ENCODE peak calls at places on chromosomes 6 and 20, in five cellular contexts. One of them, this sample, is unnamed.

GRCh38 chr6:37622639-37623038 is 75.0 kb downstream of the MDGA1 start:
- DNase-seq in A549: no peak
- DNase-seq in RWPE2: no peak
- DNase-seq in naive thymus-derived CD4-positive, alpha-beta T cell: peak
- DNase-seq in left lung: no peak
- DNase-seq in this sample: peak

GRCh38 chr6:104332407-104332806 is 527.3 kb downstream of the HACE1 start:
- DNase-seq in A549: no peak
- DNase-seq in RWPE2: no peak
- DNase-seq in naive thymus-derived CD4-positive, alpha-beta T cell: no peak
- DNase-seq in left lung: no peak
- DNase-seq in this sample: no peak

GRCh38 chr6:3517350-3517749 is 60.5 kb upstream of the SLC22A23 start:
- DNase-seq in A549: no peak
- DNase-seq in RWPE2: no peak
- DNase-seq in naive thymus-derived CD4-positive, alpha-beta T cell: no peak
- DNase-seq in left lung: no peak
- DNase-seq in this sample: no peak

GRCh38 chr6:164069352-164070022 is 655.0 kb downstream of the QKI start:
- DNase-seq in A549: no peak
- DNase-seq in RWPE2: no peak
- DNase-seq in naive thymus-derived CD4-positive, alpha-beta T cell: no peak
- DNase-seq in left lung: no peak
- DNase-seq in this sample: no peak

GRCh38 chr6:13372688-13373487 is 44.6 kb upstream of the TBC1D7 start:
- DNase-seq in A549: no peak
- DNase-seq in RWPE2: no peak
- DNase-seq in naive thymus-derived CD4-positive, alpha-beta T cell: no peak
- DNase-seq in left lung: no peak
- DNase-seq in this sample: no peak

GRCh38 chr6:163415176-163415619 is 680 bp downstream of the QKI start:
- DNase-seq in A549: no peak
- DNase-seq in RWPE2: no peak
- DNase-seq in naive thymus-derived CD4-positive, alpha-beta T cell: peak
- DNase-seq in left lung: peak
- DNase-seq in this sample: peak

GRCh38 chr6:127857051-127857637 is 43.7 kb downstream of the THEMIS start:
- DNase-seq in A549: no peak
- DNase-seq in RWPE2: no peak
- DNase-seq in naive thymus-derived CD4-positive, alpha-beta T cell: no peak
- DNase-seq in left lung: no peak
- DNase-seq in this sample: no peak

GRCh38 chr6:149233056-149233715 is 84.3 kb upstream of the TAB2 start:
- DNase-seq in A549: peak
- DNase-seq in RWPE2: no peak
- DNase-seq in naive thymus-derived CD4-positive, alpha-beta T cell: peak
- DNase-seq in left lung: no peak
- DNase-seq in this sample: no peak

GRCh38 chr6:77462359-77463307 is 658 bp downstream of the HTR1B start:
- DNase-seq in A549: no peak
- DNase-seq in RWPE2: peak
- DNase-seq in naive thymus-derived CD4-positive, alpha-beta T cell: no peak
- DNase-seq in left lung: peak
- DNase-seq in this sample: no peak

GRCh38 chr6:36596359-36596758 is 2.2 kb downstream of the SRSF3 start:
- DNase-seq in A549: no peak
- DNase-seq in RWPE2: no peak
- DNase-seq in naive thymus-derived CD4-positive, alpha-beta T cell: no peak
- DNase-seq in left lung: no peak
- DNase-seq in this sample: no peak

GRCh38 chr6:158284340-158285210 is 27.7 kb upstream of the TULP4 start:
- DNase-seq in A549: peak
- DNase-seq in RWPE2: no peak
- DNase-seq in naive thymus-derived CD4-positive, alpha-beta T cell: no peak
- DNase-seq in left lung: no peak
- DNase-seq in this sample: no peak

GRCh38 chr6:64477311-64477850 is 841.8 kb downstream of the PHF3 start:
- DNase-seq in A549: no peak
- DNase-seq in RWPE2: no peak
- DNase-seq in naive thymus-derived CD4-positive, alpha-beta T cell: no peak
- DNase-seq in left lung: no peak
- DNase-seq in this sample: no peak

GRCh38 chr6:48835421-48835958 is 627.6 kb downstream of the MMUT start:
- DNase-seq in A549: no peak
- DNase-seq in RWPE2: no peak
- DNase-seq in naive thymus-derived CD4-positive, alpha-beta T cell: no peak
- DNase-seq in left lung: no peak
- DNase-seq in this sample: no peak

GRCh38 chr6:122511193-122511924 is 39.8 kb upstream of the SERINC1 start:
- DNase-seq in A549: no peak
- DNase-seq in RWPE2: no peak
- DNase-seq in naive thymus-derived CD4-positive, alpha-beta T cell: no peak
- DNase-seq in left lung: no peak
- DNase-seq in this sample: no peak

GRCh38 chr20:35134472-35134871 is 12.7 kb downstream of the EDEM2 start:
- DNase-seq in A549: no peak
- DNase-seq in RWPE2: peak
- DNase-seq in naive thymus-derived CD4-positive, alpha-beta T cell: no peak
- DNase-seq in left lung: no peak
- DNase-seq in this sample: no peak

GRCh38 chr6:130037207-130037811 is 18.9 kb downstream of the L3MBTL3 start:
- DNase-seq in A549: peak
- DNase-seq in RWPE2: no peak
- DNase-seq in naive thymus-derived CD4-positive, alpha-beta T cell: peak
- DNase-seq in left lung: no peak
- DNase-seq in this sample: peak

GRCh38 chr6:12065321-12066140 is 53.4 kb downstream of the HIVEP1 start:
- DNase-seq in A549: no peak
- DNase-seq in RWPE2: no peak
- DNase-seq in naive thymus-derived CD4-positive, alpha-beta T cell: peak
- DNase-seq in left lung: no peak
- DNase-seq in this sample: peak

GRCh38 chr6:12066297-12066696 is 54.2 kb downstream of the HIVEP1 start:
- DNase-seq in A549: no peak
- DNase-seq in RWPE2: no peak
- DNase-seq in naive thymus-derived CD4-positive, alpha-beta T cell: no peak
- DNase-seq in left lung: no peak
- DNase-seq in this sample: no peak

GRCh38 chr6:12062605-12063004 is 50.5 kb downstream of the HIVEP1 start:
- DNase-seq in A549: no peak
- DNase-seq in RWPE2: no peak
- DNase-seq in naive thymus-derived CD4-positive, alpha-beta T cell: no peak
- DNase-seq in left lung: no peak
- DNase-seq in this sample: no peak

GRCh38 chr6:12064538-12064937 is 52.4 kb downstream of the HIVEP1 start:
- DNase-seq in A549: no peak
- DNase-seq in RWPE2: no peak
- DNase-seq in naive thymus-derived CD4-positive, alpha-beta T cell: no peak
- DNase-seq in left lung: no peak
- DNase-seq in this sample: no peak

GRCh38 chr6:12064125-12064524 is 52.0 kb downstream of the HIVEP1 start:
- DNase-seq in A549: no peak
- DNase-seq in RWPE2: no peak
- DNase-seq in naive thymus-derived CD4-positive, alpha-beta T cell: no peak
- DNase-seq in left lung: no peak
- DNase-seq in this sample: no peak
- H3K27ac ChIP-seq in A549: no peak
- H3K27ac ChIP-seq in RWPE2: no peak
- H3K27ac ChIP-seq in naive thymus-derived CD4-positive, alpha-beta T cell: no peak
- H3K27ac ChIP-seq in left lung: no peak
- H3K27ac ChIP-seq in this sample: no peak

GRCh38 chr6:42726485-42727083 is 4.2 kb upstream of the PRPH2 start:
- DNase-seq in A549: peak
- DNase-seq in RWPE2: no peak
- DNase-seq in naive thymus-derived CD4-positive, alpha-beta T cell: peak
- DNase-seq in left lung: peak
- DNase-seq in this sample: peak
- H3K27ac ChIP-seq in A549: no peak
- H3K27ac ChIP-seq in RWPE2: no peak
- H3K27ac ChIP-seq in naive thymus-derived CD4-positive, alpha-beta T cell: peak
- H3K27ac ChIP-seq in left lung: peak
- H3K27ac ChIP-seq in this sample: peak

GRCh38 chr6:15254074-15254975 is 8.5 kb downstream of the JARID2 start:
- DNase-seq in A549: no peak
- DNase-seq in RWPE2: no peak
- DNase-seq in naive thymus-derived CD4-positive, alpha-beta T cell: no peak
- DNase-seq in left lung: no peak
- DNase-seq in this sample: peak
- H3K27ac ChIP-seq in A549: no peak
- H3K27ac ChIP-seq in RWPE2: no peak
- H3K27ac ChIP-seq in naive thymus-derived CD4-positive, alpha-beta T cell: no peak
- H3K27ac ChIP-seq in left lung: no peak
- H3K27ac ChIP-seq in this sample: peak

GRCh38 chr6:87529221-87529620 is 56.4 kb downstream of the SLC35A1 start:
- DNase-seq in A549: no peak
- DNase-seq in RWPE2: no peak
- DNase-seq in naive thymus-derived CD4-positive, alpha-beta T cell: no peak
- DNase-seq in left lung: no peak
- DNase-seq in this sample: no peak
- H3K27ac ChIP-seq in A549: no peak
- H3K27ac ChIP-seq in RWPE2: no peak
- H3K27ac ChIP-seq in naive thymus-derived CD4-positive, alpha-beta T cell: no peak
- H3K27ac ChIP-seq in left lung: no peak
- H3K27ac ChIP-seq in this sample: no peak

GRCh38 chr20:64167676-64168075 is 3.4 kb downstream of the MYT1 start:
- DNase-seq in A549: no peak
- DNase-seq in RWPE2: no peak
- DNase-seq in naive thymus-derived CD4-positive, alpha-beta T cell: no peak
- DNase-seq in left lung: no peak
- DNase-seq in this sample: no peak

GRCh38 chr20:64164123-64164836 is at the start of gene MYT1:
- DNase-seq in A549: no peak
- DNase-seq in RWPE2: no peak
- DNase-seq in naive thymus-derived CD4-positive, alpha-beta T cell: no peak
- DNase-seq in left lung: no peak
- DNase-seq in this sample: no peak

GRCh38 chr20:64163776-64164122 is 503 bp upstream of the MYT1 start:
- DNase-seq in A549: no peak
- DNase-seq in RWPE2: no peak
- DNase-seq in naive thymus-derived CD4-positive, alpha-beta T cell: no peak
- DNase-seq in left lung: no peak
- DNase-seq in this sample: no peak

GRCh38 chr20:64166712-64167615 is 2.7 kb downstream of the MYT1 start:
- DNase-seq in A549: no peak
- DNase-seq in RWPE2: peak
- DNase-seq in naive thymus-derived CD4-positive, alpha-beta T cell: no peak
- DNase-seq in left lung: no peak
- DNase-seq in this sample: no peak

DNA sequence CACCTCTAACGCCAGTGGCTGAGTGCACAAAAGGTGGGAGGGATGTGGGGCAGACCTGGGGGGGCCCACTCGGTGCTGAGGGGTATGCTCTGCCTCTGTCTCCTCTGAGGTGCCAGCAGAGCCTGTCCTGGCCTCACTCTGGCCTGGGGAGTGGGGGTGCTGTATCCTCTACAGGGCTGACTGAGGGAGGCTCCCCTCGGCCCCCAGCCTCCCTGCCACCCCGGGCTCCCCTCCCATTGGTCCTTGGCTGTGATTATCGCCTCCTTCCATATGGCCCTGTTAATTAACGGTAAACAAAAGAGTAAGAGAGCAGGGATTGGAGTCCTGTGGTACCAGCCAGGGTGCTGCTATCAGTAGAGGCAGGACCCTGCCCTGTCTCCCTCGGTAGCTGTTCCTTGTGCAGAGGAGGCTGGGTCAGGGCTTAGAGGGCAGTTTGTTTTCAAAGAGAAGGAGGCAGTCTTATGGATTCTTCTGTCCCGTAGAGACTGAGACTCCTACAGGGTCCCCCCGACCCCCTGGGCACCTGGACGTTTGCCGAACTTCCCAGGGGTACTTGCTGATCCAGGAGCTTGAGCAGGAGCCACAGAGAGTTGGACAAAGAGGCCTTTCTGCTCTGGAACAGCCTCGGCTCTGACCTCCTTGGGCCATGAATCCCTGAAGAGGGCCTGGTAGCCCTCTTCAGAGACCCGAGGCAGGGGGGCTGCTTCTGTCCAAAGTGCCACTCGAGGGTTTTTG is 1.8 kb downstream of the MYT1 start:
- DNase-seq in A549: no peak
- DNase-seq in RWPE2: no peak
- DNase-seq in naive thymus-derived CD4-positive, alpha-beta T cell: no peak
- DNase-seq in left lung: no peak
- DNase-seq in this sample: no peak
- H3K27ac ChIP-seq in A549: no peak
- H3K27ac ChIP-seq in RWPE2: no peak
- H3K27ac ChIP-seq in naive thymus-derived CD4-positive, alpha-beta T cell: no peak
- H3K27ac ChIP-seq in left lung: no peak
- H3K27ac ChIP-seq in this sample: no peak

DNA sequence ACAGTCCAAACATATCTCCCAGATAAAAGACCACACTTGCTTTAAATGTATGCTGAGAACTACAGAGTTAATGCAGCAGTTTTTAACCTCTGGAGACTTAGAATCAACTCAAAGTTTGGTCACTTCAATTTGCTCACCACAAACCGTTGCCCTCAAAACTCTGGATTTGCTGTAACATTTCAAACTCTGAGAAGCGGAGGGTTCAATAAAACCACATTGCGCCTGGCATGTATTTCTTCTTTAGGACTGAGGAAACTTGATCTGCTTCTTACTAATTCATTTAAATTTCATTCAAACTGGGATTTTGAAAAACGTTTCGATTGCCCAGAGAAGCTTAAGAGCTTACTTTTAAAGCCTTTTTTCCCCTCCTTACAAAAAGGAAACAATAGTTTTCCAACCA is 115.8 kb downstream of the MTFR2 start:
- DNase-seq in A549: no peak
- DNase-seq in RWPE2: no peak
- DNase-seq in naive thymus-derived CD4-positive, alpha-beta T cell: no peak
- DNase-seq in left lung: no peak
- DNase-seq in this sample: no peak
- H3K27ac ChIP-seq in A549: no peak
- H3K27ac ChIP-seq in RWPE2: no peak
- H3K27ac ChIP-seq in naive thymus-derived CD4-positive, alpha-beta T cell: no peak
- H3K27ac ChIP-seq in left lung: no peak
- H3K27ac ChIP-seq in this sample: no peak